ENCODE peak calls at places on chromosomes 3 and 15, in eight cellular contexts. F is NB4; X is NCI-H1436; Q is GM12891; Y is AG04450; A is ELR; M is stimulated activated CD8-positive, alpha-beta memory T cell treated with anti-CD3 and anti-CD28 coated beads, Interleukin-12 subunit alpha, Interleukin-12 subunit beta, amount 100 ng/mL, for 1 hour; W is AG10803. R is an unnamed sample.

GRCh38 chr15:45637552-45638033 is 2.8 kb downstream of the SQOR start:
- DNase-seq in F (peak), X (no peak), Q (peak), Y (peak), A (peak), M (peak), W (peak), R (no peak)

GRCh38 chr3:127750226-127751031 is 71.9 kb downstream of the MGLL start:
- DNase-seq in F (peak), X (no peak), Q (no peak), Y (peak), A (peak), M (no peak), W (peak), R (no peak)

GRCh38 chr3:12187448-12188327 is 29.0 kb upstream of the TIMP4 start:
- DNase-seq in F (peak), X (no peak), Q (peak), Y (no peak), A (peak), M (no peak), W (peak), R (no peak)

GRCh38 chr15:88586401-88587162 is 34.6 kb upstream of the AEN start:
- DNase-seq in F (no peak), X (no peak), Q (no peak), Y (no peak), A (peak), M (no peak), W (no peak), R (no peak)

GRCh38 chr15:26866298-26867198 is at the start of gene GABRA5:
- DNase-seq in F (no peak), X (no peak), Q (no peak), Y (no peak), A (no peak), M (no peak), W (peak), R (no peak)

GRCh38 chr3:39318311-39318710 is 11.2 kb upstream of the CCR8 start:
- DNase-seq in F (no peak), X (no peak), Q (no peak), Y (no peak), A (no peak), M (no peak), W (no peak), R (no peak)

GRCh38 chr3:45911496-45912226 is 25.3 kb downstream of the CCR9 start:
- DNase-seq in F (no peak), X (no peak), Q (no peak), Y (no peak), A (no peak), M (no peak), W (no peak), R (no peak)

GRCh38 chr15:70995383-70995965 is 102.8 kb downstream of the LRRC49 start:
- DNase-seq in F (no peak), X (no peak), Q (no peak), Y (no peak), A (no peak), M (no peak), W (no peak), R (no peak)

R was measured in 8988T.